ENCODE peak calls at places on chromosomes 4 and X, in nine cellular contexts. B is OCI-LY7, Y is Peyer's patch, Z is brain microvascular endothelial cell, R is IMR-90, J is esophagus squamous epithelium, N is fibroblast of pulmonary artery, I is GM06990, Q is right lobe of liver. P is an unnamed sample.

GRCh38 chr4:169164669-169165415 is 105.9 kb downstream of the SH3RF1 start:
- DNase-seq in B (no peak), Y (no peak), Z (no peak), R (peak), J (no peak), N (peak), I (no peak), Q (no peak), P (peak)

GRCh38 chr4:174538123-174538875 is 16.0 kb upstream of the HPGD start:
- DNase-seq in B (no peak), Y (no peak), Z (no peak), R (no peak), J (no peak), N (no peak), I (peak), Q (no peak), P (no peak)

GRCh38 chrX:124804962-124805361 is 458.6 kb downstream of the SH2D1A start:
- DNase-seq in B (no peak), Y (no peak), Z (no peak), R (no peak), J (no peak), N (no peak), I (no peak), Q (no peak), P (no peak)

GRCh38 chr4:165751882-165752281 is 121.2 kb upstream of the TLL1 start:
- DNase-seq in B (no peak), Y (no peak), Z (no peak), R (no peak), J (no peak), N (no peak), I (no peak), Q (no peak), P (no peak)

GRCh38 chr4:146969126-146969525 is 23.5 kb upstream of the TTC29 start:
- DNase-seq in B (no peak), Y (no peak), Z (no peak), R (no peak), J (no peak), N (no peak), I (no peak), Q (no peak), P (no peak)

GRCh38 chrX:130793966-130794365 is 109.0 kb downstream of the ENOX2 start:
- DNase-seq in B (no peak), Y (no peak), Z (no peak), R (no peak), J (no peak), N (no peak), I (no peak), Q (no peak), P (no peak)

GRCh38 chr4:55722132-55722531 is 86.0 kb upstream of the NMU start:
- DNase-seq in B (no peak), Y (no peak), Z (no peak), R (no peak), J (no peak), N (no peak), I (no peak), Q (no peak), P (no peak)

GRCh38 chr4:75391489-75392166 is 122.6 kb downstream of the RCHY1 start:
- DNase-seq in B (peak), Y (no peak), Z (no peak), R (no peak), J (no peak), N (no peak), I (no peak), Q (no peak), P (no peak)

GRCh38 chr4:158636619-158637018 is 35.1 kb downstream of the C4orf46 start:
- DNase-seq in B (no peak), Y (no peak), Z (no peak), R (no peak), J (no peak), N (no peak), I (no peak), Q (no peak), P (no peak)

GRCh38 chr4:87559090-87559837 is 30.1 kb upstream of the SPARCL1 start:
- DNase-seq in B (peak), Y (peak), Z (no peak), R (no peak), J (no peak), N (no peak), I (peak), Q (no peak), P (no peak)

GRCh38 chr4:2257361-2258001 is 4.4 kb downstream of the MXD4 start:
- DNase-seq in B (no peak), Y (peak), Z (no peak), R (no peak), J (no peak), N (no peak), I (peak), Q (no peak), P (no peak)

GRCh38 chr4:56804551-56804950 is 16.9 kb downstream of the SPINK2 start:
- DNase-seq in B (no peak), Y (no peak), Z (peak), R (peak), J (no peak), N (peak), I (no peak), Q (no peak), P (peak)

GRCh38 chrX:154733072-154733425 is 17.8 kb downstream of the GAB3 start:
- DNase-seq in B (no peak), Y (no peak), Z (peak), R (no peak), J (no peak), N (no peak), I (no peak), Q (no peak), P (peak)

GRCh38 chr4:24559889-24560288 is 24.5 kb downstream of the DHX15 start:
- DNase-seq in B (no peak), Y (no peak), Z (no peak), R (peak), J (no peak), N (peak), I (no peak), Q (no peak), P (peak)

GRCh38 chr4:17385403-17385802 is 126.5 kb downstream of the QDPR start:
- DNase-seq in B (peak), Y (no peak), Z (peak), R (peak), J (no peak), N (peak), I (peak), Q (peak), P (peak)

GRCh38 chr4:15605537-15605936 is 49.6 kb downstream of the FBXL5 start:
- DNase-seq in B (no peak), Y (no peak), Z (no peak), R (no peak), J (no peak), N (no peak), I (no peak), Q (no peak), P (no peak)

GRCh38 chr4:21656832-21657231 is 291.7 kb downstream of the KCNIP4 start:
- DNase-seq in B (no peak), Y (no peak), Z (peak), R (no peak), J (no peak), N (peak), I (no peak), Q (no peak), P (peak)

GRCh38 chr4:175298119-175298518 is 380.0 kb downstream of the ADAM29 start:
- DNase-seq in B (no peak), Y (no peak), Z (peak), R (peak), J (no peak), N (no peak), I (no peak), Q (no peak), P (peak)

GRCh38 chrX:100098660-100099375 is 311.3 kb downstream of the PCDH19 start:
- DNase-seq in B (no peak), Y (no peak), Z (no peak), R (no peak), J (no peak), N (peak), I (no peak), Q (no peak), P (peak)

GRCh38 chr4:108754327-108754726 is 8.5 kb downstream of the ETNPPL start:
- DNase-seq in B (no peak), Y (no peak), Z (no peak), R (no peak), J (no peak), N (no peak), I (no peak), Q (no peak), P (no peak)

GRCh38 chrX:24283122-24283789 is 30.6 kb downstream of the SUPT20HL2 start:
- DNase-seq in B (no peak), Y (no peak), Z (no peak), R (no peak), J (no peak), N (no peak), I (no peak), Q (peak), P (peak)

GRCh38 chr4:6929735-6930464 is 20.3 kb downstream of the TBC1D14 start:
- DNase-seq in B (no peak), Y (no peak), Z (no peak), R (no peak), J (no peak), N (no peak), I (no peak), Q (no peak), P (no peak)

GRCh38 chrX:134891652-134892051 is 99.1 kb upstream of the SMIM10 start:
- DNase-seq in B (no peak), Y (no peak), Z (no peak), R (peak), J (no peak), N (no peak), I (no peak), Q (no peak), P (no peak)

GRCh38 chr4:3663791-3664190 is 102.4 kb upstream of the ADRA2C start:
- DNase-seq in B (peak), Y (no peak), Z (no peak), R (no peak), J (no peak), N (no peak), I (no peak), Q (no peak), P (no peak)

GRCh38 chr4:8387615-8388266 is 52.8 kb downstream of the ACOX3 start:
- DNase-seq in B (no peak), Y (no peak), Z (peak), R (no peak), J (no peak), N (no peak), I (no peak), Q (no peak), P (no peak)

GRCh38 chr4:10589308-10589707 is 95.3 kb downstream of the CLNK start:
- DNase-seq in B (no peak), Y (no peak), Z (peak), R (no peak), J (no peak), N (peak), I (no peak), Q (no peak), P (no peak)

GRCh38 chr4:52192697-52193096 is 141.6 kb downstream of the SPATA18 start:
- DNase-seq in B (no peak), Y (no peak), Z (no peak), R (no peak), J (no peak), N (no peak), I (no peak), Q (no peak), P (peak)

GRCh38 chrX:40176979-40177430 is 79.2 kb upstream of the BCOR start:
- DNase-seq in B (no peak), Y (no peak), Z (no peak), R (no peak), J (no peak), N (no peak), I (no peak), Q (peak), P (no peak)

GRCh38 chr4:95889662-95890061 is 49.8 kb downstream of the PDHA2 start:
- DNase-seq in B (no peak), Y (no peak), Z (peak), R (no peak), J (no peak), N (peak), I (no peak), Q (no peak), P (no peak)

GRCh38 chr4:152032722-152033131 is 271.9 kb upstream of the GATB start:
- DNase-seq in B (no peak), Y (no peak), Z (peak), R (peak), J (no peak), N (peak), I (no peak), Q (no peak), P (peak)

GRCh38 chr4:121220698-121221097 is 56.6 kb upstream of the TNIP3 start:
- DNase-seq in B (no peak), Y (no peak), Z (no peak), R (no peak), J (no peak), N (no peak), I (no peak), Q (no peak), P (no peak)

GRCh38 chrX:72714471-72714916 is 388 bp upstream of the PHKA1 start:
- DNase-seq in B (no peak), Y (no peak), Z (peak), R (peak), J (no peak), N (peak), I (peak), Q (peak), P (peak)

GRCh38 chrX:19747672-19748610 is 139.5 kb downstream of the SH3KBP1 start:
- DNase-seq in B (peak), Y (peak), Z (no peak), R (no peak), J (no peak), N (no peak), I (peak), Q (no peak), P (no peak)

GRCh38 chrX:119790977-119791436 is 423 bp downstream of the RPL39 start:
- DNase-seq in B (peak), Y (peak), Z (peak), R (peak), J (no peak), N (peak), I (no peak), Q (peak), P (peak)

GRCh38 chr4:117447925-117448324 is 362.5 kb upstream of the TRAM1L1 start:
- DNase-seq in B (peak), Y (no peak), Z (no peak), R (no peak), J (no peak), N (no peak), I (no peak), Q (peak), P (no peak)
- TF ChIP-seq CTCF in B (peak), Y (no peak), Z (peak), R (no peak), J (no peak), N (no peak), I (peak), Q (peak), P (peak)

GRCh38 chrX:151974336-151975227 is at the start of gene GABRE:
- DNase-seq in B (no peak), Y (no peak), Z (no peak), R (no peak), J (no peak), N (no peak), I (no peak), Q (peak), P (peak)

GRCh38 chrX:151975736-151976275 is 1.3 kb upstream of the GABRE start:
- DNase-seq in B (no peak), Y (no peak), Z (no peak), R (no peak), J (no peak), N (no peak), I (no peak), Q (no peak), P (no peak)

GRCh38 chrX:151975228-151975593 is 735 bp upstream of the GABRE start:
- DNase-seq in B (no peak), Y (no peak), Z (no peak), R (no peak), J (no peak), N (no peak), I (no peak), Q (no peak), P (no peak)

GRCh38 chrX:151973262-151973661 is 1.2 kb downstream of the GABRE start:
- DNase-seq in B (no peak), Y (no peak), Z (no peak), R (no peak), J (no peak), N (no peak), I (no peak), Q (no peak), P (peak)

GRCh38 chrX:151973851-151974335 is 583 bp downstream of the GABRE start:
- DNase-seq in B (no peak), Y (no peak), Z (no peak), R (no peak), J (no peak), N (no peak), I (no peak), Q (no peak), P (peak)
- H3K4me3 ChIP-seq in B (no peak), Y (peak), Z (peak), R (peak), J (peak), N (peak), I (no peak), Q (peak), P (peak)

GRCh38 chr4:72494156-72494555 is 74.9 kb downstream of the ADAMTS3 start:
- DNase-seq in B (no peak), Y (no peak), Z (no peak), R (no peak), J (no peak), N (no peak), I (no peak), Q (no peak), P (no peak)

GRCh38 chr4:72500214-72500613 is 68.8 kb downstream of the ADAMTS3 start:
- DNase-seq in B (no peak), Y (no peak), Z (no peak), R (no peak), J (no peak), N (no peak), I (no peak), Q (no peak), P (no peak)

DNA sequence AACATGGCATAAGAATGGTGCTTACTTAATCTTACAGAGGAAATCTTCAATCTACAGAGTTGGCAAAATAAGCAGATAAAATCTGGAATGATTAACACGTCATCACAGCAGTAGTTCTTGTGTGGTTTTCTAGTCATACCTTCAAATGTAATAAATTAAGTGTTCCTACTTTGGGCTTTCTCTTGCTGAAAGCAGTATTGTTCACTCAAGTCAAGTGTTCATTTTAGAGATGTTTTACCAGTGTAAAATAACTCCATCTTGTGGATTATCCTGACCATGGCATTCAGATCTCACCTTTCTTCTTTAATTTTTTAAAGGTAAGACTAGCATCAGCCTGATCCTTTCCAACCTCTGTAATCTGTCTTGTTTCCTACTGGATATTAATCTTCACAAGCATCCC is 72.9 kb downstream of the ADAMTS3 start:
- DNase-seq in B (no peak), Y (no peak), Z (no peak), R (no peak), J (no peak), N (no peak), I (no peak), Q (no peak), P (no peak)
- TF ChIP-seq CTCF in B (no peak), Y (no peak), Z (no peak), R (peak), J (no peak), N (peak), I (no peak), Q (no peak), P (no peak)

GRCh38 chr4:677431-678293 is 3.3 kb downstream of the MYL5 start:
- DNase-seq in B (peak), Y (no peak), Z (no peak), R (no peak), J (no peak), N (no peak), I (no peak), Q (no peak), P (no peak)
- H3K4me3 ChIP-seq in B (peak), Y (no peak), Z (no peak), R (no peak), J (no peak), N (no peak), I (no peak), Q (no peak), P (no peak)

GRCh38 chr4:77996076-77996475 is 61.0 kb upstream of the FRAS1 start:
- DNase-seq in B (no peak), Y (no peak), Z (no peak), R (no peak), J (no peak), N (no peak), I (no peak), Q (no peak), P (no peak)
- TF ChIP-seq CTCF in B (no peak), Y (no peak), Z (no peak), R (no peak), J (no peak), N (no peak), I (no peak), Q (no peak), P (no peak)